ENCODE peak calls at places on chromosomes 12 and 14, in eight cellular contexts. F is stimulated activated CD8-positive, alpha-beta memory T cell treated with anti-CD3 and anti-CD28 coated beads, Interleukin-4, amount 100 ng/mL, for 24 hours; B is NCI-H2081; W is mesendoderm; O is AG08395; H is substantia nigra; S is KG1; C is activated T-helper 1 cell treated with anti-CD3 and anti-CD28 coated beads, Interleukin-12 subunit alpha, Interleukin-12 subunit beta, Interleukin-2, Interleukin-4 antibody, amounts not matched to agents 30 ng/mL and 10 ng/mL and 1 ng/mL, durations not matched to agents 14 hours and 24 hours and 36 hours. L is an unnamed sample.
A peak's percentile ranks its signal among the peaks of the same experiment; 100 is the strongest.

GRCh38 chr12:109582636-109583035 is 9.0 kb downstream of the MVK start:
- DNase-seq in O (no peak), S (no peak), B (no peak), H (no peak), F (no peak), W (peak; percentile 47), C (no peak), L (no peak)

GRCh38 chr12:115103884-115104883 is 420.2 kb upstream of the TBX3 start:
- DNase-seq in O (no peak), B (no peak), S (no peak), H (no peak), F (no peak), C (no peak), W (peak; percentile 63), L (no peak)

GRCh38 chr12:99099786-99100185 is 454.7 kb downstream of the APAF1 start:
- DNase-seq in O (no peak), W (no peak), F (no peak), S (no peak), C (no peak), B (no peak), H (no peak), L (no peak)

GRCh38 chr12:48182659-48183058 is 785 bp upstream of the CCDC184 start:
- DNase-seq in F (no peak), C (no peak), W (no peak), S (no peak), H (no peak), O (no peak), B (no peak), L (no peak)

GRCh38 chr14:64569108-64570045 is 19.6 kb downstream of the PPP1R36 start:
- DNase-seq in B (no peak), W (peak; percentile 84), F (no peak), C (no peak), O (peak; percentile 92), S (no peak), H (peak; percentile 37), L (no peak)

GRCh38 chr14:49633650-49634546 is 1.1 kb downstream of the DNAAF2 start:
- DNase-seq in B (peak; percentile 95), F (peak; percentile 91), W (peak; percentile 98), S (peak; percentile 88), O (peak; percentile 89), C (peak; percentile 93), H (peak; percentile 92), L (peak; percentile 92)

GRCh38 chr12:13941258-13942249 is 39.8 kb downstream of the GRIN2B start:
- DNase-seq in H (peak; percentile 4), W (peak; percentile 91), C (no peak), S (peak; percentile 1), B (peak; percentile 52), F (no peak), O (peak; percentile 35), L (peak; percentile 58)

GRCh38 chr12:67515679-67516363 is 132.7 kb upstream of the DYRK2 start:
- DNase-seq in W (no peak), F (no peak), B (peak; percentile 82), H (no peak), S (no peak), C (peak; percentile 47), O (no peak), L (no peak)

GRCh38 chr12:69834566-69834965 is 9.5 kb downstream of the MYRFL start:
- DNase-seq in H (no peak), O (no peak), S (no peak), B (no peak), C (no peak), F (no peak), W (no peak), L (no peak)

GRCh38 chr12:78929075-78929418 is 64.5 kb downstream of the SYT1 start:
- DNase-seq in C (no peak), S (no peak), B (no peak), W (no peak), O (no peak), F (no peak), H (no peak), L (no peak)

GRCh38 chr12:1635656-1636055 is 6.6 kb downstream of the WNT5B start:
- DNase-seq in O (no peak), W (no peak), H (no peak), F (no peak), S (no peak), B (no peak), C (no peak), L (no peak)

GRCh38 chr12:15527201-15527782 is 205.0 kb downstream of the PTPRO start:
- DNase-seq in S (no peak), H (no peak), B (no peak), O (no peak), F (no peak), W (peak; percentile 65), C (no peak), L (no peak)

GRCh38 chr12:3381059-3382047 is 109.7 kb upstream of the PRMT8 start:
- DNase-seq in W (no peak), C (no peak), B (no peak), F (no peak), S (no peak), O (no peak), H (no peak), L (peak; percentile 8)

GRCh38 chr12:107119091-107119490 is 25.7 kb upstream of the CRY1 start:
- DNase-seq in B (no peak), W (no peak), F (no peak), H (no peak), S (no peak), O (no peak), C (no peak), L (no peak)

GRCh38 chr12:39112064-39112463 is 206.7 kb upstream of the CPNE8 start:
- DNase-seq in W (no peak), H (no peak), B (no peak), C (no peak), O (no peak), S (no peak), F (no peak), L (no peak)

GRCh38 chr14:47278233-47278842 is 397.1 kb downstream of the MDGA2 start:
- DNase-seq in O (no peak), H (peak; percentile 45), S (peak; percentile 68), B (peak; percentile 61), W (peak; percentile 73), F (peak; percentile 0), C (peak; percentile 4), L (peak; percentile 12)

GRCh38 chr14:37889087-37889486 is 293.7 kb downstream of the TTC6 start:
- DNase-seq in B (no peak), C (no peak), O (no peak), S (no peak), W (peak; percentile 16), F (no peak), H (no peak), L (peak; percentile 2)

GRCh38 chr14:20820063-20820904 is 17.6 kb upstream of the RNASE1 start:
- DNase-seq in F (no peak), B (no peak), H (no peak), C (no peak), W (peak; percentile 94), S (no peak), O (no peak), L (no peak)

L was measured in G401.